ENCODE peak calls at places on chromosomes 3 and 15, in nine cellular contexts. X is HCT116, T is AG10803, B is progenitor cell of endocrine pancreas, P is mesothelial cell of epicardium, F is natural killer cell, A is esophagus squamous epithelium, Z is tibial artery, H is A549. K is an unnamed sample.

GRCh38 chr15:40358492-40359353 is 704 bp downstream of the DISP2 start:
- DNase-seq in Z (no peak), B (no peak), A (no peak), F (no peak), T (no peak), X (no peak), H (no peak), P (no peak), K (no peak)

GRCh38 chr3:121970047-121970446 is 52.0 kb downstream of the ILDR1 start:
- DNase-seq in A (no peak), B (no peak), H (no peak), X (no peak), Z (no peak), P (no peak), T (no peak), F (no peak), K (no peak)

GRCh38 chr3:38738630-38739395 is 77.2 kb downstream of the SCN10A start:
- DNase-seq in P (no peak), T (peak; percentile 19), H (peak; percentile 42), X (peak; percentile 47), B (peak; percentile 29), Z (no peak), F (no peak), A (no peak), K (peak; percentile 27)

GRCh38 chr3:194310060-194310481 is 41.1 kb downstream of the CPN2 start:
- DNase-seq in P (no peak), B (no peak), H (no peak), T (no peak), Z (peak; percentile 34), A (no peak), F (no peak), X (no peak), K (no peak)

GRCh38 chr3:168002786-168003368 is 92.8 kb downstream of the GOLIM4 start:
- DNase-seq in F (no peak), Z (no peak), P (no peak), X (no peak), T (peak; percentile 1), A (no peak), B (no peak), H (peak; percentile 26), K (no peak)

GRCh38 chr15:69748131-69748530 is 295.5 kb downstream of the RPLP1 start:
- DNase-seq in A (no peak), H (no peak), B (no peak), P (no peak), X (no peak), Z (no peak), F (no peak), T (no peak), K (no peak)

GRCh38 chr3:125916376-125916978 is 52.5 kb upstream of the ROPN1B start:
- DNase-seq in T (peak; percentile 94), P (peak; percentile 89), H (peak; percentile 90), B (peak; percentile 91), A (peak; percentile 99), Z (no peak), F (peak; percentile 86), X (peak; percentile 79), K (peak; percentile 84)

GRCh38 chr15:33742807-33743206 is 225.5 kb upstream of the CHRM5 start:
- DNase-seq in X (no peak), A (no peak), B (no peak), T (peak; percentile 84), P (no peak), F (no peak), Z (no peak), H (no peak), K (no peak)

GRCh38 chr3:70973558-70973957 is 610.0 kb downstream of the FOXP1 start:
- DNase-seq in A (no peak), X (no peak), F (no peak), H (peak; percentile 30), B (no peak), Z (no peak), P (no peak), T (peak; percentile 46), K (no peak)

GRCh38 chr3:29313074-29313473 is 32.2 kb downstream of the RBMS3 start:
- DNase-seq in X (no peak), Z (no peak), A (no peak), F (no peak), B (no peak), P (no peak), H (no peak), T (peak; percentile 94), K (no peak)

GRCh38 chr3:44913868-44914468 is 39.6 kb downstream of the TGM4 start:
- DNase-seq in T (peak; percentile 67), Z (peak; percentile 70), F (peak; percentile 59), X (peak; percentile 40), B (peak; percentile 72), A (no peak), P (no peak), H (peak; percentile 43), K (peak; percentile 60)

GRCh38 chr3:62238431-62238830 is 134.9 kb downstream of the FEZF2 start:
- DNase-seq in X (no peak), B (no peak), A (no peak), F (no peak), Z (no peak), T (no peak), P (no peak), H (no peak), K (no peak)

GRCh38 chr15:90364251-90364650 is 12.2 kb downstream of the ZNF774 start:
- DNase-seq in H (no peak), Z (no peak), A (no peak), X (no peak), T (peak; percentile 70), F (no peak), B (no peak), P (no peak), K (no peak)

GRCh38 chr15:67551207-67551743 is 8.8 kb downstream of the MAP2K5 start:
- DNase-seq in Z (no peak), H (no peak), P (no peak), A (no peak), B (no peak), T (no peak), F (no peak), X (no peak), K (peak; percentile 43)

GRCh38 chr3:169299129-169299528 is 364.4 kb downstream of the MECOM start:
- DNase-seq in X (no peak), P (no peak), T (no peak), Z (no peak), H (no peak), B (no peak), A (no peak), F (no peak), K (no peak)

GRCh38 chr3:169297214-169297613 is 366.3 kb downstream of the MECOM start:
- DNase-seq in A (no peak), H (no peak), F (no peak), P (no peak), T (no peak), Z (no peak), X (no peak), B (no peak), K (no peak)

GRCh38 chr3:169295912-169296311 is 367.6 kb downstream of the MECOM start:
- DNase-seq in T (no peak), P (no peak), H (no peak), A (no peak), F (no peak), Z (no peak), X (no peak), B (no peak), K (no peak)

GRCh38 chr3:169298247-169298992 is 365.1 kb downstream of the MECOM start:
- DNase-seq in F (no peak), Z (no peak), H (no peak), X (no peak), B (no peak), T (no peak), A (no peak), P (no peak), K (no peak)

DNA sequence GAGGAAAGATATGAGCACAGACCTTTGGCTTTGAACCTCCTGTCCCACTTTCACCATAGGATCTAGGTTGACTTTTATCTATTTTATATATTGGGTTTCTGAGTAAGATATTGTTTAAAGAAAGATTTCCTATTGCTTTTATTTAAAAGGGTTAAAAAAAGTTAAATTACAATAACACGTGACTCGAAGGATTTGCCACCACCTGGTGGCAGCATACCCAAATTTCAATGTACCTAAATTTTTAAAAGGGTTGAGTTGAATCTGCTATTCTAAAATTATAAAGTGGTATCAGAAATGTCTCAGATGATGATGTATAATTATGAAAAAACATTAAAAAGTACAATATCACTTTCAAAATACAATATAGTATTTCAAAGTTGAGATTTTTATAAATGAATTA is 368.4 kb downstream of the MECOM start:
- DNase-seq in P (no peak), T (peak; percentile 17), H (peak; percentile 11), X (peak; percentile 4), B (no peak), F (no peak), Z (no peak), A (no peak), K (no peak)
- TF ChIP-seq CTCF in P (peak; percentile 47), T (peak; percentile 51), H (peak; percentile 38), X (peak; percentile 58), B (peak; percentile 61), F (no peak), Z (no peak), A (peak; percentile 66), K (peak; percentile 11)

DNA sequence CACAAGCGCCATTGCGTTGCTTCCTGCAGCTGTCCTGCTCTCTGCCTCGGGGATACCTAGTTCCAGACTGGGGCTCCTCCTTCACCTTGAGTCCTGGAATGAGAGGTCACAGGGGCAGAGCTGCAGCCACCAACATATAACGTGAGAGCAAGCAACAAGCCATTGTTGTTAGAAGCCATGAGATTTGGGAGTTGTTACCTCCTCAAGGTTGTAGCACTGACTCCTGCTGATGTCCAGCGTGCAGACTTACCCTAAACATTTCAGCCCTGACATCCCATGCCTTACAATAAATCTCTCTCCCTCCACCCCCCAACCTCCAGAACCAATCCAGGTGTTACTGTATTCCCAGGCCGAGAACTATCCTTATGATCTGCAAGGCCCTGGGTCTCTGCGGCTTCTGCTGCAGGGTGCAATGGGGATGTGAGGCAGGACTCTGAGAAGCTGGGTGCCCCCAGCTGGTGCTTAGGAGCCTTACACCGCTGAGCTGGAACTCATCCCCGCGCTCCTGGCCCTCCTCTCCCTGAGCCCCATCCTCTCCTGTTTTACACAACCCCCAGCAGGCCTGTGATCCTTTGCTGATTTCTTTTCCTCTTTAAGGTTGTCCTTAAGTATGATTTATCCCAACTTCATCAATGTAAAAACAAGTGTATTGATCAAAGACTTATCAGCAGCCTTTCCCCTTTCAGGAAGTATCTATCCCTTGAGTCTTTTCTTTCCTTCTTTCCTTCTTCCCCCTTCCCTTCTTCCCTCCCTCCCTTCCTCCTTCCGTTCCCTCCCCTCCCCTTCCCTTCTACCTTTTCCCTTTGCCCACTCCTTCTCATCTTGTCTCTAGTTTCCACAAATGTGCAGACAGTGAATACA is 84.2 kb upstream of the ABHD2 start:
- DNase-seq in Z (peak; percentile 75), F (no peak), T (peak; percentile 68), B (no peak), P (no peak), A (no peak), X (no peak), H (peak; percentile 79), K (peak; percentile 41)
- TF ChIP-seq CTCF in Z (peak; percentile 60), F (no peak), T (peak; percentile 67), B (peak; percentile 56), P (no peak), A (peak; percentile 10), X (peak; percentile 32), H (peak; percentile 62), K (peak; percentile 81)

GRCh38 chr3:4060608-4061007 is 242.6 kb upstream of the SETMAR start:
- DNase-seq in A (no peak), P (no peak), H (no peak), Z (no peak), F (no peak), T (no peak), B (no peak), X (no peak), K (no peak)
- TF ChIP-seq CTCF in A (no peak), P (no peak), H (no peak), Z (no peak), F (no peak), T (no peak), B (no peak), X (no peak), K (no peak)

GRCh38 chr3:97764186-97765055 is at the start of gene ARL6:
- DNase-seq in H (peak; percentile 86), A (peak; percentile 34), P (peak; percentile 56), Z (peak; percentile 88), T (peak; percentile 81), X (peak; percentile 60), F (peak; percentile 56), B (peak; percentile 62), K (peak; percentile 71)
- TF ChIP-seq CTCF in H (peak; percentile 37), A (no peak), P (no peak), Z (no peak), T (peak; percentile 38), X (no peak), F (no peak), B (peak; percentile 11), K (peak; percentile 25)